ENCODE peak calls at places on chromosomes 11 and 22, in eight cellular contexts. A, J, M, I, F, U, R and O are unnamed samples.

GRCh38 chr22:38870791-38871359 is 1.1 kb downstream of the CBX6 start:
- DNase-seq in M (no peak), U (no peak), F (no peak), J (peak), A (no peak), R (no peak), I (no peak), O (no peak)

GRCh38 chr11:68497761-68498160 is 37.2 kb downstream of the PPP6R3 start:
- DNase-seq in J (no peak), A (no peak), U (no peak), F (no peak), I (no peak), M (no peak), R (no peak), O (no peak)

GRCh38 chr22:25839755-25840154 is 97.8 kb downstream of the MYO18B start:
- DNase-seq in M (no peak), A (peak), I (no peak), R (no peak), J (no peak), F (no peak), U (no peak), O (no peak)

GRCh38 chr11:106468091-106468490 is 390.6 kb downstream of the AASDHPPT start:
- DNase-seq in M (no peak), J (peak), U (no peak), R (no peak), F (no peak), I (no peak), A (no peak), O (peak)

GRCh38 chr11:1565173-1565903 is 6.7 kb downstream of the DUSP8 start:
- DNase-seq in R (no peak), F (no peak), A (no peak), J (no peak), M (no peak), I (no peak), U (no peak), O (no peak)

GRCh38 chr11:65415499-65416340 is 6.9 kb upstream of the NEAT1 start:
- DNase-seq in R (no peak), I (no peak), A (no peak), F (no peak), U (no peak), J (peak), M (no peak), O (no peak)

GRCh38 chr11:36123353-36124220 is 165.6 kb downstream of the COMMD9 start:
- DNase-seq in M (no peak), F (no peak), I (no peak), U (no peak), R (peak), J (no peak), A (no peak), O (no peak)

GRCh38 chr11:131867457-131868257 is 497.2 kb downstream of the NTM start:
- DNase-seq in J (peak), U (peak), R (peak), I (no peak), A (peak), M (no peak), F (no peak), O (peak)

GRCh38 chr11:39432929-39433328 is 2026.5 kb downstream of the LRRC4C start:
- DNase-seq in M (no peak), F (no peak), U (no peak), J (no peak), I (no peak), R (no peak), A (no peak), O (no peak)

GRCh38 chr11:60937811-60938210 is 13.6 kb downstream of the TMEM132A start:
- DNase-seq in J (no peak), U (no peak), M (no peak), A (no peak), R (no peak), F (no peak), I (no peak), O (no peak)

GRCh38 chr22:22207845-22208564 is 36.6 kb upstream of the VPREB1 start:
- DNase-seq in F (peak), J (peak), I (peak), R (peak), A (peak), M (peak), U (peak), O (peak)

GRCh38 chr11:1893581-1894359 is 2.1 kb upstream of the PRR33 start:
- DNase-seq in F (no peak), R (no peak), M (no peak), J (no peak), A (no peak), U (no peak), I (no peak), O (no peak)

GRCh38 chr11:111438168-111438567 is 59.1 kb upstream of the POU2AF1 start:
- DNase-seq in J (no peak), U (no peak), A (no peak), I (no peak), M (no peak), R (no peak), F (no peak), O (no peak)

GRCh38 chr22:35553341-35553740 is 12.7 kb downstream of the RASD2 start:
- DNase-seq in J (no peak), M (no peak), I (no peak), A (no peak), F (no peak), R (no peak), U (no peak), O (no peak)

GRCh38 chr11:117639601-117640000 is 157.4 kb downstream of the DSCAML1 start:
- DNase-seq in A (no peak), M (no peak), I (no peak), J (no peak), F (no peak), R (no peak), U (no peak), O (no peak)

GRCh38 chr22:27405672-27406388 is 395.7 kb downstream of the MN1 start:
- DNase-seq in R (peak), I (no peak), M (no peak), U (peak), J (peak), F (no peak), A (peak), O (peak)

GRCh38 chr11:123255909-123256308 is 60.9 kb upstream of the CLMP start:
- DNase-seq in M (no peak), U (no peak), A (no peak), F (no peak), I (no peak), J (no peak), R (no peak), O (no peak)